ENCODE peak calls at places on chromosomes 7 and 10, in six cellular contexts. V is CD8-positive, alpha-beta T cell; G is posterior cingulate gyrus; S is neural crest cell; C is B cell; R is activated CD4-positive, alpha-beta memory T cell treated with anti-CD3 and anti-CD28 coated beads for 36 hours. J is an unnamed sample.

GRCh38 chr7:27183682-27184341 is 1.2 kb downstream of the HOXA11 start:
- DNase-seq in V (no peak), R (peak), C (peak), G (no peak), S (no peak), J (no peak)

GRCh38 chr7:141014091-141014490 is 661 bp downstream of the MRPS33 start:
- DNase-seq in S (no peak), G (no peak), V (no peak), C (no peak), R (no peak), J (no peak)

GRCh38 chr10:1952126-1953095 is 215.1 kb upstream of the ADARB2 start:
- DNase-seq in C (no peak), G (no peak), S (no peak), R (no peak), V (no peak), J (no peak)

GRCh38 chr10:20330246-20330645 is 514.0 kb downstream of the PLXDC2 start:
- DNase-seq in R (no peak), V (no peak), G (no peak), C (no peak), S (no peak), J (no peak)

GRCh38 chr7:157416011-157416410 is 79.2 kb downstream of the DNAJB6 start:
- DNase-seq in G (no peak), C (no peak), R (no peak), V (no peak), S (no peak), J (no peak)

GRCh38 chr7:99375070-99375807 is 709 bp downstream of the ARPC1B start:
- DNase-seq in R (peak), C (peak), V (peak), S (peak), G (peak), J (peak)

GRCh38 chr7:45225560-45226335 is 68.2 kb downstream of the RAMP3 start:
- DNase-seq in G (no peak), R (no peak), S (no peak), C (no peak), V (no peak), J (no peak)

GRCh38 chr7:102459221-102459844 is 5.3 kb downstream of the ALKBH4 start:
- DNase-seq in G (no peak), V (no peak), R (no peak), S (no peak), C (no peak), J (no peak)

GRCh38 chr7:44061645-44062179 is 3.7 kb downstream of the PGAM2 start:
- DNase-seq in V (no peak), G (peak), S (no peak), C (no peak), R (no peak), J (peak)

GRCh38 chr7:47724335-47724982 is 142.5 kb upstream of the TNS3 start:
- DNase-seq in S (no peak), R (no peak), V (no peak), G (no peak), C (no peak), J (no peak)

GRCh38 chr10:130434446-130435385 is 298.5 kb downstream of the GLRX3 start:
- DNase-seq in C (no peak), G (no peak), R (no peak), V (no peak), S (no peak), J (no peak)

GRCh38 chr10:90032519-90032918 is 331.1 kb downstream of the KIF20B start:
- DNase-seq in C (no peak), R (no peak), S (no peak), V (no peak), G (no peak), J (no peak)

GRCh38 chr7:121798076-121798475 is 74.9 kb upstream of the PTPRZ1 start:
- DNase-seq in S (peak), G (no peak), R (no peak), C (no peak), V (no peak), J (no peak)

GRCh38 chr7:30164567-30164966 is 29.8 kb downstream of the MTURN start:
- DNase-seq in C (peak), R (no peak), S (no peak), G (no peak), V (no peak), J (no peak)

GRCh38 chr10:69130251-69130650 is 6.3 kb downstream of the VPS26A start:
- DNase-seq in G (no peak), V (no peak), C (no peak), S (no peak), R (no peak), J (no peak)

GRCh38 chr10:3828404-3829192 is 43.6 kb upstream of the KLF6 start:
- DNase-seq in R (peak), G (no peak), C (peak), V (no peak), S (no peak), J (no peak)

J was measured in dorsolateral prefrontal cortex.